ENCODE peak calls at places on chromosomes 11 and 22, in seven cellular contexts. T is activated naive CD8-positive, alpha-beta T cell treated with anti-CD3 and anti-CD28 coated beads, Interleukin-2, amount 50 U/mL, for 24 hours; M is HCT116; J is activated CD8-positive, alpha-beta T cell treated with anti-CD3 and anti-CD28 coated beads, Interleukin-2, amount 10 ng/mL, durations not matched to agents 7 days and 5 days; O is upper lobe of left lung; Z is Right ventricle myocardium inferior; X is pancreas. V is an unnamed sample.

GRCh38 chr11:118311518-118311917 is 7.0 kb downstream of the CD3E start:
- ATAC-seq in J (no peak), T (no peak), M (no peak), Z (no peak), X (no peak), O (no peak), V (no peak)

GRCh38 chr11:65719887-65720236 is 736 bp downstream of the RNASEH2C start:
- ATAC-seq in J (peak), M (peak), X (peak), O (peak), Z (peak), T (peak), V (peak)

GRCh38 chr22:40055143-40055926 is 60.6 kb downstream of the FAM83F start:
- ATAC-seq in M (no peak), O (no peak), J (peak), T (peak), Z (no peak), X (peak), V (peak)

GRCh38 chr11:13054278-13054677 is 45.2 kb downstream of the RASSF10 start:
- ATAC-seq in X (no peak), T (no peak), M (no peak), J (no peak), O (no peak), Z (no peak), V (no peak)

GRCh38 chr11:132337819-132338416 is 967.5 kb downstream of the NTM start:
- ATAC-seq in O (no peak), T (no peak), X (no peak), J (no peak), Z (no peak), M (no peak), V (no peak)

GRCh38 chr11:74639533-74639932 is 47.2 kb downstream of the POLD3 start:
- ATAC-seq in J (no peak), O (no peak), T (no peak), X (peak), Z (peak), M (no peak), V (no peak)

GRCh38 chr11:833114-833791 is 501 bp downstream of the CD151 start:
- ATAC-seq in J (peak), X (peak), M (peak), T (peak), Z (peak), O (peak), V (peak)

GRCh38 chr11:120759046-120759445 is 247.5 kb downstream of the GRIK4 start:
- ATAC-seq in T (no peak), J (no peak), Z (no peak), M (no peak), X (no peak), O (no peak), V (no peak)

GRCh38 chr11:85776951-85777602 is 33.9 kb downstream of the SYTL2 start:
- ATAC-seq in O (no peak), T (no peak), Z (no peak), M (peak), J (no peak), X (no peak), V (no peak)

GRCh38 chr11:99240192-99241030 is 219.7 kb downstream of the CNTN5 start:
- ATAC-seq in X (no peak), T (no peak), Z (no peak), J (no peak), O (no peak), M (no peak), V (no peak)

GRCh38 chr11:60485987-60486386 is 6.6 kb upstream of the MS4A12 start:
- ATAC-seq in M (peak), T (peak), Z (no peak), J (no peak), X (peak), O (peak), V (peak)

GRCh38 chr11:112525270-112525669 is 264.6 kb upstream of the PLET1 start:
- ATAC-seq in X (no peak), O (peak), T (no peak), M (no peak), Z (peak), J (no peak), V (no peak)

GRCh38 chr11:119167933-119168332 is 592 bp upstream of the NLRX1 start:
- ATAC-seq in T (no peak), M (peak), O (no peak), J (no peak), X (no peak), Z (no peak), V (no peak)

GRCh38 chr11:100791103-100791502 is 104.0 kb downstream of the ARHGAP42 start:
- ATAC-seq in X (no peak), O (no peak), M (no peak), J (no peak), T (no peak), Z (no peak), V (no peak)

GRCh38 chr11:1303196-1303821 is 6.1 kb downstream of the TOLLIP start:
- ATAC-seq in X (peak), Z (no peak), M (peak), T (no peak), O (no peak), J (no peak), V (no peak)

GRCh38 chr22:32994046-32994827 is 63.9 kb downstream of the SYN3 start:
- ATAC-seq in Z (peak), X (no peak), T (no peak), J (no peak), M (no peak), O (no peak), V (no peak)

GRCh38 chr11:8758619-8759169 is 76.1 kb downstream of the RPL27A start:
- ATAC-seq in M (no peak), J (no peak), Z (no peak), T (no peak), X (no peak), O (no peak), V (no peak)

GRCh38 chr11:123183391-123184099 is 11.5 kb downstream of the CLMP start:
- ATAC-seq in O (no peak), T (peak), M (peak), J (no peak), Z (no peak), X (no peak), V (no peak)

GRCh38 chr11:59611570-59612565 is 3.7 kb downstream of the OSBP start:
- ATAC-seq in Z (no peak), J (no peak), T (no peak), O (no peak), M (no peak), X (peak), V (no peak)

GRCh38 chr11:69093106-69093505 is 44.4 kb downstream of the TPCN2 start:
- ATAC-seq in O (no peak), X (no peak), M (no peak), T (no peak), J (no peak), Z (no peak), V (no peak)

GRCh38 chr11:65036931-65037330 is 4.1 kb upstream of the SAC3D1 start:
- ATAC-seq in M (no peak), Z (no peak), T (no peak), X (no peak), J (no peak), O (no peak), V (no peak)

GRCh38 chr22:17569971-17570511 is 6.7 kb downstream of the SLC25A18 start:
- ATAC-seq in Z (peak), M (no peak), X (peak), T (no peak), O (peak), J (no peak), V (no peak)